ENCODE peak calls at places on chromosomes 5 and 9, in four cellular contexts. R is fibroblast of lung, O is uterus, H is fibroblast of pulmonary artery. W is an unnamed sample.
A peak's percentile ranks its signal among the peaks of the same experiment; 100 is the strongest.

GRCh38 chr9:104907278-104907951 is 20.5 kb downstream of the ABCA1 start:
- DNase-seq in R (peak; percentile 79), H (peak; percentile 90), O (peak; percentile 47), W (no peak)

GRCh38 chr5:34455096-34455495 is 201.0 kb upstream of the RAI14 start:
- DNase-seq in H (no peak), O (no peak), R (no peak), W (no peak)

GRCh38 chr5:80275347-80275746 is 19.5 kb upstream of the SERINC5 start:
- DNase-seq in O (no peak), H (peak; percentile 48), R (peak; percentile 35), W (peak; percentile 40)

GRCh38 chr9:114047717-114048116 is 30.4 kb downstream of the AMBP start:
- DNase-seq in H (peak; percentile 18), O (no peak), R (peak; percentile 5), W (peak; percentile 23)

GRCh38 chr9:81239388-81239787 is 450.0 kb downstream of the TLE1 start:
- DNase-seq in O (no peak), H (no peak), R (no peak), W (no peak)

GRCh38 chr9:124598048-124598447 is 90.8 kb upstream of the NR5A1 start:
- DNase-seq in H (no peak), R (no peak), O (no peak), W (no peak)

GRCh38 chr9:107215381-107215780 is 67.7 kb upstream of the RAD23B start:
- DNase-seq in O (no peak), H (peak; percentile 29), R (no peak), W (peak; percentile 47)

GRCh38 chr9:127835930-127836586 is 18.4 kb downstream of the ENG start:
- DNase-seq in H (peak; percentile 76), R (peak; percentile 62), O (peak; percentile 60), W (peak; percentile 27)

GRCh38 chr9:133489253-133490190 is 10.6 kb upstream of the SLC2A6 start:
- DNase-seq in O (no peak), H (no peak), R (peak; percentile 39), W (no peak)

GRCh38 chr5:86866036-86866435 is 248.3 kb downstream of the COX7C start:
- DNase-seq in H (no peak), O (no peak), R (no peak), W (no peak)

GRCh38 chr5:155833282-155833681 is 493.7 kb upstream of the SGCD start:
- DNase-seq in R (no peak), H (no peak), O (no peak), W (peak; percentile 1)

GRCh38 chr9:107127608-107128007 is 155.5 kb upstream of the RAD23B start:
- DNase-seq in R (no peak), H (peak; percentile 6), O (no peak), W (no peak)

GRCh38 chr5:135030691-135031145 is 3.3 kb downstream of the PITX1 start:
- DNase-seq in H (no peak), O (no peak), R (no peak), W (no peak)

GRCh38 chr9:5552301-5552700 is 42.0 kb downstream of the PDCD1LG2 start:
- DNase-seq in O (no peak), R (no peak), H (no peak), W (no peak)

GRCh38 chr5:89232139-89232603 is 349.2 kb upstream of the MEF2C start:
- DNase-seq in H (no peak), O (no peak), R (peak; percentile 6), W (peak; percentile 94)

GRCh38 chr5:127741412-127741811 is 38.2 kb downstream of the CCDC192 start:
- DNase-seq in H (no peak), O (no peak), R (no peak), W (no peak)

GRCh38 chr5:21236104-21236503 is 1248.1 kb upstream of the CDH18 start:
- DNase-seq in H (no peak), O (no peak), R (no peak), W (no peak)

GRCh38 chr5:122846051-122846567 is 696 bp downstream of the SNX24 start:
- DNase-seq in R (peak; percentile 52), H (peak; percentile 76), O (no peak), W (no peak)

GRCh38 chr5:61290815-61291214 is 41.2 kb upstream of the ZSWIM6 start:
- DNase-seq in O (no peak), H (peak; percentile 60), R (peak; percentile 80), W (no peak)

GRCh38 chr5:59583810-59584562 is 309.5 kb downstream of the PDE4D start:
- DNase-seq in R (peak; percentile 18), O (no peak), H (no peak), W (no peak)

GRCh38 chr9:136532799-136533774 is 12.8 kb downstream of the NOTCH1 start:
- DNase-seq in O (no peak), H (no peak), R (no peak), W (peak; percentile 57)

GRCh38 chr5:142939884-142940283 is 169.7 kb downstream of the ARHGAP26 start:
- DNase-seq in R (no peak), H (peak; percentile 14), O (no peak), W (no peak)

GRCh38 chr5:151617841-151618710 is 26.9 kb upstream of the FAT2 start:
- DNase-seq in H (no peak), O (no peak), R (no peak), W (no peak)

GRCh38 chr5:151620463-151620844 is 29.3 kb upstream of the FAT2 start:
- DNase-seq in O (no peak), H (no peak), R (no peak), W (no peak)

GRCh38 chr5:151617383-151617840 is 26.3 kb upstream of the FAT2 start:
- DNase-seq in H (no peak), O (no peak), R (no peak), W (no peak)

GRCh38 chr5:151618907-151619306 is 27.8 kb upstream of the FAT2 start:
- DNase-seq in O (no peak), R (no peak), H (no peak), W (no peak)

GRCh38 chr5:151619812-151620462 is 28.8 kb upstream of the FAT2 start:
- DNase-seq in R (no peak), O (no peak), H (no peak), W (no peak)
- H3K4me3 ChIP-seq in R (no peak overlapping the region), O (no peak overlapping the region), H (no peak overlapping the region), W (no peak overlapping the region)

DNA sequence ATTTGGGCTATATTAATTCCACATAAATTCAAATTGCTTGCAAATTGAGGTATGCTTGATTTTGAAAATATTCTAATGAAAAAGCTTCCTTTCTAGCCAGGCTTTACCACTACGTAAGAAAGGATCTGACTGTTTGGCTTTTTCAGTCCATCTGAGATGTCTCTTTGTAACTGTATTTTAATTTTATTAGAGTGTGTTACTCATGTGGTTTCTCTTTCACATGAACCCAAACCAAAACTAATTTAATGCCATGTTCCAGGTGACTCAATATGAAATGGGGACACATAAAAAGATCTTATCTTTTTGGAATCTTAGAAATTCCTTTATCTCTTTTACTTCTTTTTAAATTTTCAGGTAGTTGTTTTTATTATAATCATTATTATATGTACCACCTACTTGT is 85.3 kb downstream of the NFIB start:
- DNase-seq in H (no peak), O (no peak), R (no peak), W (no peak)
- TF ChIP-seq CTCF in H (no peak), O (no peak), R (no peak), W (no peak)

GRCh38 chr9:70257991-70258691 is 637 bp upstream of the SMC5 start:
- DNase-seq in H (peak; percentile 48), O (peak; percentile 38), R (peak; percentile 52), W (no peak)
- H3K4me3 ChIP-seq in H (peak overlapping the region; percentile 86), O (peak overlapping the region; percentile 75), R (peak overlapping the region; percentile 94), W (peak overlapping the region; percentile 89)

DNA sequence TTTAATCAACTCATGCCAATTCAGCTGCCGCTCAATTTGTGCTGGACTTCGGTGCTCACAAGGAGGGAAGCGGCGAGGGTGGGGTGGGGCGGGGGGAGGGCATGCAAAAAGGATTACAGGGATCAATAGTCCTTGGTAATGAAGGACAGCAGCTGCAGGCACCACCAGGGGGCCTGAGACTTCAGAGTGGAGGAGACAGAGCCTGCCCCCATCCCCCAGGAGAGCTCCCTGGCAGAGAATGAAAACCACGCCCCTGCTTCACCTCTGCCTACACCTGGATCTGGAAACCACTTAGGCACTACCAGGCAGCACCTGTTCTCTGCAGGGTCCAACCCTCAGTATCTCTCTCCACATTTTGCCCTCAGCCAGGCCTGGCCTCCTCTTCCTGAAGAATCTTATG is 155.6 kb downstream of the TRIM32 start:
- DNase-seq in R (no peak), O (no peak), H (no peak), W (no peak)
- TF ChIP-seq CTCF in R (no peak), O (no peak), H (no peak), W (no peak)

W was measured in GM12865.